ENCODE peak calls at places on chromosomes 7 and 10, in six cellular contexts. H is neural progenitor cell, I is AG04450, Z is hepatocyte, J is BJ, L is adrenal gland. W is an unnamed sample.
A peak's percentile ranks its signal among the peaks of the same experiment; 100 is the strongest.

GRCh38 chr7:31875424-31875823 is 188.4 kb downstream of the PPP1R17 start:
- DNase-seq in H (no peak), I (no peak), Z (no peak), J (no peak), L (no peak), W (no peak)

GRCh38 chr10:8428654-8429053 is 374.2 kb downstream of the GATA3 start:
- DNase-seq in H (no peak), I (no peak), Z (no peak), J (no peak), L (no peak), W (no peak)

GRCh38 chr7:144622751-144623150 is 213.1 kb downstream of the TPK1 start:
- DNase-seq in H (no peak), I (no peak), Z (no peak), J (no peak), L (no peak), W (no peak)

GRCh38 chr10:97640868-97641811 is 669 bp downstream of the PI4K2A start:
- DNase-seq in H (peak; percentile 70), I (peak; percentile 24), Z (peak; percentile 44), J (no peak), L (peak; percentile 57), W (no peak)

GRCh38 chr7:139034855-139035587 is 821 bp downstream of the ZC3HAV1L start:
- DNase-seq in H (peak; percentile 36), I (no peak), Z (peak; percentile 49), J (no peak), L (peak; percentile 45), W (no peak)

GRCh38 chr10:108147346-108147745 is 982.8 kb upstream of the SORCS1 start:
- DNase-seq in H (no peak), I (no peak), Z (no peak), J (no peak), L (no peak), W (no peak)

GRCh38 chr7:159197066-159197975 is 52.7 kb upstream of the VIPR2 start:
- DNase-seq in H (peak; percentile 53), I (no peak), Z (peak; percentile 49), J (no peak), L (no peak), W (no peak)

GRCh38 chr7:24566274-24566673 is 7.0 kb upstream of the PALS2 start:
- DNase-seq in H (no peak), I (no peak), Z (no peak), J (no peak), L (no peak), W (no peak)

GRCh38 chr7:37376386-37376785 is 72.3 kb downstream of the ELMO1 start:
- DNase-seq in H (no peak), I (no peak), Z (no peak), J (no peak), L (no peak), W (no peak)

GRCh38 chr10:18044976-18045720 is 93.4 kb downstream of the SLC39A12 start:
- DNase-seq in H (no peak), I (peak; percentile 86), Z (no peak), J (no peak), L (no peak), W (peak; percentile 11)

GRCh38 chr10:32577448-32577847 is 131.5 kb downstream of the CCDC7 start:
- DNase-seq in H (no peak), I (no peak), Z (no peak), J (peak; percentile 4), L (no peak), W (peak; percentile 1)

GRCh38 chr7:121329460-121330052 is 756 bp downstream of the WNT16 start:
- DNase-seq in H (peak; percentile 79), I (no peak), Z (peak; percentile 44), J (no peak), L (no peak), W (no peak)

GRCh38 chr10:4131407-4132215 is 346.6 kb upstream of the KLF6 start:
- DNase-seq in H (no peak), I (peak; percentile 65), Z (peak; percentile 15), J (peak; percentile 93), L (no peak), W (peak; percentile 90)

GRCh38 chr7:45435846-45436245 is 138.3 kb upstream of the ADCY1 start:
- DNase-seq in H (no peak), I (no peak), Z (no peak), J (peak; percentile 31), L (no peak), W (peak; percentile 41)

GRCh38 chr10:126259883-126260282 is 128.4 kb downstream of the ADAM12 start:
- DNase-seq in H (no peak), I (no peak), Z (no peak), J (no peak), L (no peak), W (no peak)

GRCh38 chr10:126255313-126255712 is 133.0 kb downstream of the ADAM12 start:
- DNase-seq in H (no peak), I (no peak), Z (no peak), J (no peak), L (no peak), W (no peak)

GRCh38 chr10:126252884-126253612 is 135.2 kb downstream of the ADAM12 start:
- DNase-seq in H (no peak), I (peak; percentile 93), Z (peak; percentile 51), J (peak; percentile 99), L (peak; percentile 63), W (peak; percentile 99)

GRCh38 chr10:126253613-126254002 is 134.7 kb downstream of the ADAM12 start:
- DNase-seq in H (no peak), I (no peak), Z (no peak), J (no peak), L (no peak), W (no peak)

GRCh38 chr10:126256864-126257263 is 131.4 kb downstream of the ADAM12 start:
- DNase-seq in H (peak; percentile 54), I (no peak), Z (no peak), J (no peak), L (no peak), W (no peak)
- TF ChIP-seq CTCF in H (peak; percentile 56), I (no peak), Z (peak; percentile 3), J (no peak), L (no peak), W (no peak)

DNA sequence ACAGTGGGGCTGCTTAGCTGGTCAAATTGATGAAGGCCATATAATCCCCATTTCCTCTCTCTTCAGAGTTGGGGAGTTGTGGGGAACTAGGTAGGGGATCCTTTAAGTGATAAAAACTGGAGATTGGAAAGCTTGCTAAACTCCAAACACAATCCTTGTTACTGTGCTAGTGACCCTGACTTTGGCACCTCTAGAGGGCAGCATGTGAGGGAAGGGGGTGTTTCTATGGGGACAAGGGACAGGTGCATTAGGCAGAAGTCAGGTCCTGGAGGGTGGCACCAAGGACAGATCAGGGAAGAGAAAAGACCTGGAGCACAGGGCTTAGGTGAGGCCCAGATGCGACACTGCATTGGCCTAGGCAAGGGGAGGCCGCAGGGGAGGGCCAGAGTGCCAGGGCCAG is 66.9 kb downstream of the CDHR3 start:
- DNase-seq in H (no peak), I (no peak), Z (no peak), J (no peak), L (no peak), W (no peak)
- TF ChIP-seq CTCF in H (no peak), I (no peak), Z (no peak), J (no peak), L (no peak), W (no peak)

DNA sequence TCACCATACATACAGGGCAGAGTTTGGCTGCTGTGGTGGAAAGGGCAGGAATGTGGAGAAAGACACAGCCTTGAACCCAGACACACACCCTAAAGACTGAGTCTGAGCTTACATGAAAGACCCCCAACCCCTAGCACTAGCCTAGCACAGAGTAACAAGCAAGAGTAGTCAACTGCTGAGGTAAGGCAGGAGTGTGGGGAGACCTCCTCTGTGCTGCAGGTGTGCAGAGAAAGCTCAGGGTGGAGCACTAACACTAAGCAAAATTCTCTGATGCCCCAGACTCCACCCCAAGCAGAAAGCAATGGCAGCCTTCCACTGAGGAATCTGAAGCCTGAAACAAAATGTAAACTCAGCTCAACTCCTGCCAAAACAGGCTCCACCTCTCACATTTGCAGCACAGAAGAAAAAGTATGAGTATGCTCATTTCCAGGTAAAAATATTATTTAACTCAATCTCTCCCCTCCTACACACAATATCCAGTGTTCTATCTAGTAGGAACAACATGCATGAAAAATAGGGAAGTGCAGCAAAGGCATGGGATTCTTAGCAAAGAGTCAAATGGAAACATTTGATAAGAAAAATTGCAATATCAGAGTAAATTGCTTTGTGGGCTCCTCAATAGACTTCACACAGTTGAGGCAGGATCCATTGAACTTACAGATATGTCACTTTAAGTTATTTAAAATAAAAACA is 151.1 kb downstream of the ANK3 start:
- DNase-seq in H (peak; percentile 37), I (peak; percentile 30), Z (peak; percentile 42), J (no peak), L (peak; percentile 8), W (peak; percentile 27)
- TF ChIP-seq CTCF in H (peak; percentile 48), I (peak; percentile 63), Z (peak; percentile 34), J (peak; percentile 49), L (no peak), W (peak; percentile 52)

GRCh38 chr10:92418891-92419290 is 127.9 kb downstream of the MARCHF5 start:
- DNase-seq in H (no peak), I (no peak), Z (no peak), J (no peak), L (no peak), W (no peak)

GRCh38 chr10:92418221-92418620 is 127.3 kb downstream of the MARCHF5 start:
- DNase-seq in H (no peak), I (no peak), Z (no peak), J (no peak), L (no peak), W (no peak)

GRCh38 chr10:92420554-92421275 is 129.7 kb downstream of the MARCHF5 start:
- DNase-seq in H (peak; percentile 30), I (no peak), Z (no peak), J (no peak), L (no peak), W (no peak)

GRCh38 chr10:92421550-92421949 is 130.6 kb downstream of the MARCHF5 start:
- DNase-seq in H (no peak), I (no peak), Z (no peak), J (no peak), L (no peak), W (no peak)

GRCh38 chr10:92419740-92420553 is 129.0 kb downstream of the MARCHF5 start:
- DNase-seq in H (peak; percentile 13), I (no peak), Z (peak; percentile 42), J (no peak), L (peak; percentile 33), W (no peak)
- TF ChIP-seq CTCF in H (no peak), I (peak; percentile 64), Z (peak; percentile 35), J (peak; percentile 70), L (no peak), W (peak; percentile 65)

DNA sequence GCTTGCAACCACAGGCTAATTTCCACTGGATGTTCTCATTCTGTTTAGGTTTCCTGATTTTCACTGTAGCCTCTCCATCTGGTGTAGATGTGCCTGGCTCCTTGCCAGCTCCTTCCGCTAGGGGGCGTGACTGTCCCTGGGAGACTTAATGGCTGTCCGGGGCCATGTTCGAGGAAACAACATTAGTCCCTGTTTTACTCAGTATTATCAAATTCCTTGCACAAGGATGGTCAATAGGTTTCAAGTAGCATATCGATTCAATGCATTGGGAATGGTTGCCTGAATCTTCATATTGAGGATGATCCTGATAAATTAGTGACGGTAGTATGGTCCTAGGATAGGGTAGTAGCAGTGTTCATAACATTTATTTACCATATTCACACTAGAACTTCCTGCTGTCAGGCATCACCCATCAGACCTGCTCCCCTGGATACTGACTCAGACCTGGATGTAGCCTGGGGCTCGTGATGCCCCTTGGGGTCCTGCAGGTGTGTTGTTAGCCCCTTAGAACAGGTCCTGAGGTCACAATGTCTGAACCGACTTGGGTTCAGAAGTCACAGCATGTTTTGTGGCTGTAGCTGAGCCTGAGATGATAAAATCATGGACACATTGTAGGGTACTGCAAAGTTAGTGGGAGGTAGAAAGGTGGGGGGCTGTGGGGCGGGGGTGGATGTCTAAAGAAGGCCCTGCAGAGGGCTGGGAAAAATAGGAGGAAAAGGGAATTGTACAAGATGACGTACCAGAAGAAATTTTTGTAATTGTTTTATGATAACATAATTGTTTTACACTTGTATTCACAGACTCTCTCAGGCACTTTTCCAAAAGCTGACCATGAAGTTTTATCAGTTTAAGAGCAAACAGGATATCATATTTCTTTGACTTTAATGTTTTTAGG is 8.9 kb upstream of the EXOC6 start:
- DNase-seq in H (peak; percentile 70), I (no peak), Z (peak; percentile 27), J (no peak), L (peak; percentile 75), W (no peak)
- TF ChIP-seq CTCF in H (peak; percentile 88), I (peak; percentile 34), Z (peak; percentile 30), J (peak; percentile 21), L (no peak), W (peak; percentile 15)

W was measured in AG09309.